ENCODE peak calls at places on chromosomes 16 and 17, in six cellular contexts. R is heart right ventricle, M is mammary epithelial cell, B is HCT116, E is testis, S is mesendoderm. I is an unnamed sample.

GRCh38 chr17:144936-145670 is 7.7 kb downstream of the SCGB1C2 start:
- DNase-seq in R (no peak), M (no peak), B (no peak), E (peak; percentile 14), S (no peak), I (no peak)

GRCh38 chr17:73657473-73658116 is 13.3 kb upstream of the SDK2 start:
- DNase-seq in R (peak; percentile 63), M (peak; percentile 34), B (peak; percentile 57), E (peak; percentile 65), S (peak; percentile 84), I (peak; percentile 48)

GRCh38 chr17:82548681-82549303 is 29.3 kb downstream of the FOXK2 start:
- DNase-seq in R (no peak), M (no peak), B (no peak), E (peak; percentile 56), S (no peak), I (peak; percentile 71)

GRCh38 chr17:66222772-66223350 is 6.4 kb downstream of the APOH start:
- DNase-seq in R (no peak), M (no peak), B (no peak), E (no peak), S (no peak), I (no peak)

GRCh38 chr16:90048347-90048722 is 28.8 kb downstream of the PRDM7 start:
- DNase-seq in R (no peak), M (no peak), B (no peak), E (no peak), S (no peak), I (no peak)

GRCh38 chr16:66750279-66751134 is 902 bp downstream of the DYNC1LI2 start:
- DNase-seq in R (no peak), M (peak; percentile 9), B (no peak), E (no peak), S (peak; percentile 27), I (peak; percentile 16)

GRCh38 chr17:74677558-74678466 is 34.9 kb downstream of the CD300LF start:
- DNase-seq in R (peak; percentile 38), M (no peak), B (no peak), E (no peak), S (peak; percentile 41), I (peak; percentile 13)

GRCh38 chr16:76959166-76959565 is 231.8 kb upstream of the MON1B start:
- DNase-seq in R (no peak), M (no peak), B (no peak), E (no peak), S (no peak), I (no peak)

GRCh38 chr16:84103678-84104077 is 13.1 kb downstream of the MBTPS1 start:
- DNase-seq in R (no peak), M (peak; percentile 66), B (no peak), E (no peak), S (no peak), I (no peak)

GRCh38 chr17:74840989-74841666 is 18.6 kb downstream of the GRIN2C start:
- DNase-seq in R (peak; percentile 69), M (peak; percentile 19), B (no peak), E (peak; percentile 86), S (peak; percentile 34), I (no peak)

GRCh38 chr17:10666921-10667320 is 9.8 kb upstream of the MYH3 start:
- DNase-seq in R (no peak), M (no peak), B (no peak), E (no peak), S (no peak), I (no peak)

GRCh38 chr17:32265192-32265895 is at the start of gene RHBDL3:
- DNase-seq in R (peak; percentile 42), M (no peak), B (no peak), E (no peak), S (peak; percentile 42), I (no peak)

GRCh38 chr17:77694391-77695363 is 263.8 kb upstream of the TNRC6C start:
- DNase-seq in R (no peak), M (no peak), B (no peak), E (no peak), S (no peak), I (no peak)

GRCh38 chr16:49352923-49353322 is 20.7 kb upstream of the C16orf78 start:
- DNase-seq in R (no peak), M (no peak), B (peak; percentile 6), E (no peak), S (peak; percentile 87), I (no peak)

GRCh38 chr17:80847506-80848230 is 144.0 kb upstream of the CHMP6 start:
- DNase-seq in R (no peak), M (no peak), B (no peak), E (peak; percentile 34), S (no peak), I (peak; percentile 77)

GRCh38 chr16:51161440-51162195 is 10.5 kb upstream of the SALL1 start:
- DNase-seq in R (no peak), M (no peak), B (no peak), E (no peak), S (no peak), I (peak; percentile 2)

GRCh38 chr17:29078183-29079045 is 35.5 kb downstream of the PIPOX start:
- DNase-seq in R (no peak), M (no peak), B (peak; percentile 4), E (peak; percentile 32), S (no peak), I (no peak)

GRCh38 chr17:81254955-81255717 is 16.0 kb downstream of the NDUFAF8 start:
- DNase-seq in R (peak; percentile 85), M (no peak), B (no peak), E (peak; percentile 86), S (peak; percentile 73), I (peak; percentile 88)

GRCh38 chr17:14067347-14067746 is 2.0 kb upstream of the COX10 start:
- DNase-seq in R (no peak), M (no peak), B (no peak), E (no peak), S (no peak), I (no peak)

GRCh38 chr17:14070344-14071007 is 1.2 kb downstream of the COX10 start:
- DNase-seq in R (no peak), M (no peak), B (no peak), E (no peak), S (no peak), I (peak; percentile 80)

GRCh38 chr17:14069251-14069981 is at the start of gene COX10:
- DNase-seq in R (peak; percentile 89), M (peak; percentile 85), B (peak; percentile 73), E (peak; percentile 94), S (peak; percentile 96), I (peak; percentile 93)

DNA sequence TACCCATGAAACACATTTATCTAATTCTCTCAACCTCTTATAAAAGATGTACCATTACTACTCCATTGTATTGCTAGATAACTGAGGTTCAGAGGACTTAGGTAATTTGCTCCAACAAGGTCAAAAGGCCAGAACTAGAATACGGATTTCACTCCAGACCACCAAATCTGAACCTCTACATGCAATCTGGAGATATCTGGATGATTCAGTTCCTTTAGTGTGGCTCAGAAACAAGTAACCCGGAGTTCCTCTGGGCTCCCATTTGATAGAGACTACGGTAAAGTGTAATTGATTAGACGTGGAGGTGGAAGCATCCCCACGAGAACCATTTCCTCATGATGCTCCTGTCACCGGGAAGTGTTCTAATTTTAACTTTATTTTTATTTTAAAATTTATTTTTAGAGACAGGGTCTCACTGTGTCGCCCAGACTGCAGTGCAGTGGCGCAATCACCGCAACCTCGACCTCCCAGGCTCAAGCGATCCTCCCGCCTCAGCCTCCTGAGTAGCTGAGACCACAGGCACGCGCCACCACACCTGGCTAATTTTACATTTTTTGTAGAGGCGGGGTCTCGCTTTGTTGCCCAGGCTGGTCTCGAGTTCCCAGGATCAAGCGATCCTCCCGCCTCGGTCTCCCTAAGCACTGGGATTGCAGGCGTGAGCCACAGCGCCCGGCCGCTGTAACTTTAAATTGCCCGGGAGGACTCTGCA is 608 bp upstream of the COX10 start:
- DNase-seq in R (no peak), M (no peak), B (no peak), E (no peak), S (no peak), I (no peak)
- H3K27ac ChIP-seq in R (peak overlapping the region; percentile 91), M (peak overlapping the region; percentile 86), B (peak overlapping the region; percentile 85), E (no peak overlapping the region), S (peak overlapping the region; percentile 69), I (peak overlapping the region; percentile 71)

DNA sequence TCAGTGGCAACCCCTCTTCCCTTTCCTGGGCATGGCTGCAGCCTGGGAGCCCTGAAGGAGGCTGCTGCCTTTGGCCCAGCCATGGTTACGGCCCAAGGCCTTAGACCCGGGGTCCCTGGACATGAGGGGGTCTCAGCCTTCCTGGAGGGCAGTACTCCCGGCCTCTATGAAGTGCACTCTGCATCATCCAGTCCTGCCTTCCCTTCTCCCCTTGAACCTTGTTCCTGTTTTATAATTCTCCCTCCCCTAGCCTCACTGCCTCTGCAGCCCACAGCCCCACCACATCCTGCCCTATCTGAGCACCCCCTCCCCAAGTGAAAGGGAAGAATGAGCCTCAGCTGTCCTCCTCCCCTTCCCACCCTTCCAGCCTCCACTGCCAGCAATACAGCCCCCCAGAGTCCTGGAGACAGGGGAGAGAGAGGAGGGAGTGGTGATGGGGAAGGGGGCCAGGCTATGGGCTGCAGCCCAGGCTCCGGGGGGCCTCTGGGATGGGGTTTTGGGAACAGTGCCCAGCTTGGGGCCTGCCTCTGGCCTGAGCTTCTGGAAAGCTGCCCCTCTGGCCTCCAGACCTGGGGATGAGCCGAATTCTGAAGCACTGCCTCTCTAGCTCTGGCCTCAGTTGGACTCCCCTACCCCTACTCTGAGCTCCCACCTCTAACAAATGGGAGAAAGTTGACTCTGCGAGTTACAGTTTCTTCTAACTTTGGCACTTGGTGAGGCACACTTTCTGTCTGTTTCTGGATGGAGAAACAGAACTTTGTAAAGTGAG is 7.6 kb downstream of the CCR7 start:
- DNase-seq in R (no peak), M (no peak), B (no peak), E (no peak), S (no peak), I (no peak)
- H3K27ac ChIP-seq in R (peak overlapping the region; percentile 82), M (no peak overlapping the region), B (no peak overlapping the region), E (peak overlapping the region; percentile 71), S (no peak overlapping the region), I (no peak overlapping the region)

GRCh38 chr17:2609091-2609490 is 15.6 kb downstream of the PAFAH1B1 start:
- DNase-seq in R (no peak), M (no peak), B (no peak), E (no peak), S (no peak), I (no peak)
- H3K27ac ChIP-seq in R (no peak overlapping the region), M (no peak overlapping the region), B (no peak overlapping the region), E (no peak overlapping the region), S (no peak overlapping the region), I (no peak overlapping the region)

GRCh38 chr16:11510178-11510973 is 76.3 kb downstream of the LITAF start:
- DNase-seq in R (no peak), M (no peak), B (no peak), E (no peak), S (no peak), I (no peak)

GRCh38 chr16:11507350-11507749 is 79.4 kb downstream of the LITAF start:
- DNase-seq in R (no peak), M (no peak), B (no peak), E (no peak), S (no peak), I (no peak)

GRCh38 chr16:11507991-11508390 is 78.7 kb downstream of the LITAF start:
- DNase-seq in R (no peak), M (no peak), B (no peak), E (no peak), S (no peak), I (no peak)

GRCh38 chr16:11503566-11503965 is 83.2 kb downstream of the LITAF start:
- DNase-seq in R (no peak), M (no peak), B (no peak), E (no peak), S (no peak), I (no peak)

DNA sequence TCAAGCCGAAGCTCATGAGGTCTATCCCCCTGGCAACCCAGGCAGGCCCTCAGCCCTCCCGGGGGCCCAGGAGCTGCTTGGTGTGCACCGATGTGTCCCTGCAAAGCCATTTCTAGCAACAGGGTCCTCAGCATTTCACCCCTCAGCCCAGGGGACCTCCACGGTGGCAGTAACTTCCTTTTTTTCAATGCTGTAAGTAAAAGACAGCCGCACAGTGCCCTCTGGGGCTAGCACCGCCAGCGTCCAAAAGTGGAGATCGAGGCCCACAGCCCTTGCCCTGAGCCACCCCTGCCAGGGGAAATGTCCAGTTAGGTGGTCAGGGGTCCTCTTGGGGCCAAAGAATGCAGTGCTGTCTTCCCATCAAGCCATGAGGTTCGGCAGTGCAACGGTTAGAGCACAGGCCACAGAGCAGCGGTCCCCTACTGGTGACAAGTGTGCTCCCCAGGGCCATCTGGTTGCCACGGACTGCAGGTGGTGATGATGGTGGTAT is 79.9 kb downstream of the LITAF start:
- DNase-seq in R (no peak), M (no peak), B (no peak), E (no peak), S (no peak), I (no peak)
- H3K27ac ChIP-seq in R (no peak overlapping the region), M (no peak overlapping the region), B (no peak overlapping the region), E (no peak overlapping the region), S (no peak overlapping the region), I (no peak overlapping the region)

I was measured in small intestine.